ENCODE peak calls at places on chromosomes 1 and 21, in six cellular contexts. Y is thoracic aorta, E is coronary artery, I is Peyer's patch, R is pancreas, D is upper lobe of right lung. O is an unnamed sample.

GRCh38 chr1:74729741-74730478 is 2.9 kb downstream of the CRYZ start:
- DNase-seq in I (peak; percentile 47), Y (no peak), D (no peak), R (no peak), E (no peak), O (no peak)

GRCh38 chr1:110542730-110543129 is 23.8 kb upstream of the KCNA10 start:
- DNase-seq in I (no peak), Y (no peak), D (no peak), E (no peak), R (no peak), O (no peak)

GRCh38 chr21:34635307-34635706 is 20.4 kb upstream of the RCAN1 start:
- DNase-seq in R (no peak), E (peak; percentile 28), I (no peak), D (no peak), Y (no peak), O (no peak)

GRCh38 chr1:226029093-226029496 is 30.0 kb upstream of the SDE2 start:
- DNase-seq in I (peak; percentile 88), Y (no peak), R (no peak), E (no peak), D (no peak), O (no peak)

GRCh38 chr1:11569551-11569950 is 84.7 kb downstream of the FBXO2 start:
- DNase-seq in Y (no peak), I (no peak), R (no peak), D (no peak), E (no peak), O (no peak)

GRCh38 chr1:89001510-89001909 is 9.1 kb upstream of the KYAT3 start:
- DNase-seq in R (no peak), Y (no peak), E (no peak), D (no peak), I (no peak), O (no peak)

GRCh38 chr1:161198877-161199431 is at the start of gene ADAMTS4:
- DNase-seq in I (peak; percentile 73), E (peak; percentile 91), Y (no peak), D (no peak), R (no peak), O (no peak)

GRCh38 chr1:24558455-24558854 is 2.6 kb downstream of the NCMAP start:
- DNase-seq in I (no peak), Y (no peak), E (no peak), D (peak; percentile 36), R (no peak), O (no peak)

GRCh38 chr1:43414634-43415223 is 25.0 kb downstream of the SZT2 start:
- DNase-seq in D (no peak), Y (no peak), R (no peak), I (peak; percentile 86), E (no peak), O (peak; percentile 56)

GRCh38 chr21:45950740-45951515 is 30.6 kb upstream of the COL6A1 start:
- DNase-seq in Y (no peak), E (peak; percentile 88), I (no peak), D (no peak), R (peak; percentile 84), O (no peak)

GRCh38 chr1:241518447-241519307 is 878 bp downstream of the FH start:
- DNase-seq in R (no peak), Y (no peak), E (peak; percentile 75), I (peak; percentile 50), D (peak; percentile 74), O (peak; percentile 11)

GRCh38 chr1:194045416-194045815 is 859.0 kb upstream of the B3GALT2 start:
- DNase-seq in I (no peak), D (no peak), R (no peak), Y (no peak), E (no peak), O (no peak)

GRCh38 chr1:223212441-223212840 is 69.4 kb upstream of the TLR5 start:
- DNase-seq in E (no peak), Y (no peak), R (no peak), I (no peak), D (no peak), O (no peak)

GRCh38 chr1:68470388-68470970 is 20.7 kb upstream of the RPE65 start:
- DNase-seq in R (no peak), I (no peak), D (no peak), Y (no peak), E (no peak), O (no peak)

GRCh38 chr1:219666242-219666641 is 53.3 kb upstream of the ZC3H11B start:
- DNase-seq in R (no peak), E (no peak), D (no peak), Y (no peak), I (no peak), O (no peak)

GRCh38 chr21:21200103-21200938 is 202.1 kb downstream of the NCAM2 start:
- DNase-seq in I (peak; percentile 56), Y (peak; percentile 36), R (no peak), D (no peak), E (no peak), O (no peak)

GRCh38 chr1:159927887-159928431 is 2.7 kb upstream of the TAGLN2 start:
- DNase-seq in R (peak; percentile 75), E (no peak), Y (no peak), D (peak; percentile 48), I (no peak), O (no peak)

GRCh38 chr1:64601207-64601606 is 131.3 kb downstream of the CACHD1 start:
- DNase-seq in Y (no peak), D (no peak), I (no peak), E (no peak), R (no peak), O (no peak)

GRCh38 chr1:117673405-117673804 is 67.6 kb downstream of the TENT5C start:
- DNase-seq in Y (no peak), D (no peak), I (no peak), E (no peak), R (no peak), O (no peak)

GRCh38 chr1:224459051-224459450 is 24.5 kb upstream of the WDR26 start:
- DNase-seq in D (no peak), R (no peak), I (no peak), E (no peak), Y (no peak), O (no peak)

GRCh38 chr1:233242827-233243483 is 52.6 kb downstream of the PCNX2 start:
- DNase-seq in D (no peak), R (no peak), I (no peak), E (no peak), Y (no peak), O (no peak)
- H3K27ac ChIP-seq in D (no peak overlapping the region), R (no peak overlapping the region), I (peak overlapping the region; percentile 46), E (no peak overlapping the region), Y (no peak overlapping the region), O (no peak overlapping the region)

GRCh38 chr1:66373072-66373685 is 160.8 kb upstream of the SGIP1 start:
- DNase-seq in E (no peak), I (no peak), Y (no peak), D (no peak), R (no peak), O (no peak)

GRCh38 chr1:66370462-66370907 is 163.5 kb upstream of the SGIP1 start:
- DNase-seq in R (no peak), Y (no peak), E (no peak), I (no peak), D (no peak), O (no peak)

GRCh38 chr1:66374148-66374547 is 159.8 kb upstream of the SGIP1 start:
- DNase-seq in E (no peak), R (no peak), Y (no peak), D (no peak), I (no peak), O (no peak)

GRCh38 chr1:66372522-66373071 is 161.4 kb upstream of the SGIP1 start:
- DNase-seq in E (no peak), R (no peak), Y (no peak), I (no peak), D (no peak), O (no peak)

DNA sequence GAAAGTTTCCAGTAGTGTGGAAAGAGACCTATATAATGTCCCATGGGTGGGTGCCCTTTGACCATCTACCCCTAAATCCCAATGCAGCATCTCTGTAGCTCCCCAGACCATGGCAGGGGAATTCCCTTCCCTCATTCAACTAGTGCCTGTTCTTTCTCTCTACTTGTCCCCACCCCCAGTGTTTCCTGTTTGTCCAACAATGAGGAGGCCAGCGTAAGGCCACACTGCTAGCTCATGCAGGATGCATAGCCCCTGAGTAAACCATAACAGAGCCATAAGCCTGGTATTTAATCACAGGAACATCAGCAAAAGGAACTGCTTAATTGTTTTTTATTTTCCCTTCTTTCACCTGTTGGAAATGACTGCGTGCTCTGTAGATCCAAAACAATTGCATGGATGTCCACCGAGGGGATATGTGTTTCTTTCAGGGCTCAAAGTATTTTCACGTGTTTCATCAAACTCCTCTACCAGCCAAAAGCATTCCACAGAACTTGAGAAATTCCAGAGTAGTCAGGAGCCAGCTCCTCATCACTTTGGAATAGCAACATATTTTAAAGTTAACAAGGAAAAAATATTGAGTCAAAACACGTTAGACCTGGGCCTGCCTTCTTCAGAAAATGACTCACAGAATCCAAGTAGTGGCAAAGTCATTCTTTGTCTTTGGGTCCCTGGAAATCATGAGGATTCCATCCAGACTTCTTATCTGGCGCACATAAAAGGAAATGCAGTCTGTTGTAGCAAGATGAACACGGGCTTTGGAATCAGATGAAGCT is 162.5 kb upstream of the SGIP1 start:
- DNase-seq in R (no peak), I (peak; percentile 71), E (no peak), D (no peak), Y (no peak), O (no peak)
- H3K27ac ChIP-seq in R (no peak overlapping the region), I (peak overlapping the region; percentile 49), E (peak overlapping the region; percentile 62), D (peak overlapping the region; percentile 25), Y (no peak overlapping the region), O (no peak overlapping the region)

DNA sequence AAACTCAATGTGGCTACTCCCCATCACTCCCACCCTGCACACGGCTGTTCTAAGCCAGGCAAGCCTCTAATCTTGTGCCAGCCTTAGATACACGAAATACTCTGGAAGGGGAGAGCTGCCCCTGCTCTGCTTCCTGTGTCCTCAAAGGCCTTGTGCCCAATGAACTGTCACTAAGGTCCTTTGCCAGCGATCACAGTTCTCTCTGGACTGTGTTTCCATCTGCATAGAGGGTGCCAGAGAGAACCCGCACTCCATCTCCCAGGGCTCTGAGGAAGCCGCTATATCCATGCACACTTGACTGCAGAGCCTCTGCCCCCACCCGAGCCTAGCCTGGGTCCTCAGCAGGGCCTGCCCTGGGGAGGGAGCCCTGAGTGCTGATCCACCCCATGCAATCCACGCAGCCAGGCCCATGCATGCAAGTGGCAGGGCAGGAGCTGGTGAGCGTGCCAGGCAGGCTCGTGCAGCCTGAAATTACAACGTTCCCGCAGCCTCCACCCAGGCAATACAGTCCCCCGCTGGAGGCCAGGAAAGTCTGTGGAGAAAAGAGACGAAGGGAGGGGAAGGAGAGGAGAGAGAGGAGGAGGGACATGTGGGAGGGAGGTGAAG is 30.6 kb upstream of the KIF21B start:
- DNase-seq in Y (no peak), E (no peak), R (peak; percentile 51), I (no peak), D (no peak), O (no peak)
- H3K27ac ChIP-seq in Y (no peak overlapping the region), E (no peak overlapping the region), R (no peak overlapping the region), I (no peak overlapping the region), D (no peak overlapping the region), O (no peak overlapping the region)

GRCh38 chr1:167067904-167068303 is 22.3 kb downstream of the GPA33 start:
- DNase-seq in D (no peak), Y (no peak), R (no peak), I (no peak), E (no peak), O (no peak)

GRCh38 chr1:167065481-167065880 is 24.7 kb downstream of the GPA33 start:
- DNase-seq in I (peak; percentile 69), R (no peak), E (no peak), Y (no peak), D (no peak), O (no peak)

GRCh38 chr1:167064622-167065021 is 25.6 kb downstream of the GPA33 start:
- DNase-seq in Y (no peak), R (no peak), D (no peak), E (no peak), I (no peak), O (no peak)

GRCh38 chr1:167068761-167069160 is 21.4 kb downstream of the GPA33 start:
- DNase-seq in R (no peak), E (no peak), I (no peak), Y (no peak), D (no peak), O (no peak)

GRCh38 chr1:167066333-167067122 is 23.6 kb downstream of the GPA33 start:
- DNase-seq in R (peak; percentile 88), I (peak; percentile 88), Y (peak; percentile 21), E (no peak), D (peak; percentile 88), O (peak; percentile 59)
- H3K27ac ChIP-seq in R (no peak overlapping the region), I (peak overlapping the region; percentile 44), Y (no peak overlapping the region), E (no peak overlapping the region), D (no peak overlapping the region), O (no peak overlapping the region)